ENCODE peak calls at places on chromosomes 13 and 19, in five cellular contexts. A is transverse colon; U is AG08395; H is stimulated activated naive CD4-positive, alpha-beta T cell; S is GDM1. Z is an unnamed sample.

GRCh38 chr13:97429681-97430081 is 4.3 kb upstream of the RAP2A start:
- DNase-seq in H (no peak), S (no peak), U (peak), A (no peak), Z (no peak)

GRCh38 chr13:49561064-49561410 is 24.3 kb downstream of the RCBTB1 start:
- DNase-seq in S (no peak), U (no peak), H (no peak), A (no peak), Z (no peak)

GRCh38 chr19:45278087-45278486 is 27.0 kb downstream of the MARK4 start:
- DNase-seq in S (no peak), A (no peak), H (no peak), U (no peak), Z (no peak)

GRCh38 chr13:111916201-111916600 is 150.7 kb upstream of the SOX1 start:
- DNase-seq in S (no peak), H (no peak), U (no peak), A (no peak), Z (no peak)

GRCh38 chr19:12783849-12784393 is 7.4 kb upstream of the JUNB start:
- DNase-seq in A (peak), H (peak), S (no peak), U (no peak), Z (no peak)

GRCh38 chr19:35673121-35673804 is 6.9 kb downstream of the UPK1A start:
- DNase-seq in A (peak), U (peak), S (no peak), H (no peak), Z (no peak)

GRCh38 chr19:48635966-48636858 is 967 bp downstream of the DBP start:
- DNase-seq in U (no peak), S (no peak), A (peak), H (peak), Z (peak)

GRCh38 chr19:20558011-20558410 is 7.6 kb downstream of the ZNF737 start:
- DNase-seq in A (no peak), H (no peak), S (no peak), U (no peak), Z (peak)

GRCh38 chr13:30787747-30788535 is 52.6 kb downstream of the ALOX5AP start:
- DNase-seq in H (no peak), U (no peak), A (no peak), S (no peak), Z (no peak)

GRCh38 chr19:50649433-50650391 is at the start of gene C19orf81:
- DNase-seq in U (no peak), S (no peak), A (no peak), H (no peak), Z (no peak)

GRCh38 chr13:47111499-47111898 is 214.6 kb upstream of the HTR2A start:
- DNase-seq in H (no peak), S (no peak), A (no peak), U (no peak), Z (no peak)

GRCh38 chr13:71873418-71874276 is 6.6 kb upstream of the DACH1 start:
- DNase-seq in H (no peak), A (no peak), S (no peak), U (no peak), Z (no peak)

GRCh38 chr13:113366031-113366588 is 2.2 kb upstream of the GRTP1 start:
- DNase-seq in S (no peak), H (no peak), A (no peak), U (no peak), Z (no peak)

GRCh38 chr19:29507081-29507860 is 18.5 kb upstream of the VSTM2B start:
- DNase-seq in S (no peak), H (no peak), A (no peak), U (no peak), Z (no peak)

GRCh38 chr19:15123900-15124299 is 16.7 kb downstream of the SYDE1 start:
- DNase-seq in S (no peak), H (no peak), U (no peak), A (peak), Z (no peak)

GRCh38 chr19:43575955-43576451 is 402 bp downstream of the PINLYP start:
- DNase-seq in U (no peak), A (no peak), S (no peak), H (no peak), Z (no peak)

GRCh38 chr13:97499181-97499580 is 65.2 kb downstream of the RAP2A start:
- DNase-seq in A (no peak), H (no peak), S (no peak), U (no peak), Z (no peak)

GRCh38 chr13:98462946-98463345 is 114.0 kb downstream of the STK24 start:
- DNase-seq in U (no peak), H (no peak), A (no peak), S (no peak), Z (no peak)

GRCh38 chr19:41263850-41264580 is at the start of gene HNRNPUL1:
- DNase-seq in A (peak), H (peak), S (peak), U (peak), Z (peak)

GRCh38 chr13:47334173-47334572 is 437.3 kb upstream of the HTR2A start:
- DNase-seq in H (no peak), A (no peak), U (peak), S (no peak), Z (no peak)

GRCh38 chr13:71874490-71874889 is 7.5 kb upstream of the DACH1 start:
- DNase-seq in H (no peak), S (no peak), U (no peak), A (peak), Z (no peak)

GRCh38 chr13:67299072-67299635 is 69.0 kb upstream of the PCDH9 start:
- DNase-seq in U (peak), A (no peak), H (no peak), S (no peak), Z (no peak)

GRCh38 chr13:44218501-44219240 is 155.0 kb upstream of the SERP2 start:
- DNase-seq in U (no peak), H (no peak), S (no peak), A (peak), Z (no peak)

GRCh38 chr13:49754146-49754545 is 38.3 kb downstream of the KPNA3 start:
- DNase-seq in S (no peak), A (no peak), H (no peak), U (no peak), Z (no peak)

GRCh38 chr13:65677906-65678305 is 1552.2 kb downstream of the PCDH9 start:
- DNase-seq in S (no peak), H (no peak), A (no peak), U (no peak), Z (no peak)

GRCh38 chr13:26999499-26999898 is 172.1 kb downstream of the USP12 start:
- DNase-seq in U (no peak), S (no peak), A (peak), H (no peak), Z (no peak)

GRCh38 chr13:99857738-99858137 is 113.8 kb downstream of the ZIC5 start:
- DNase-seq in U (no peak), H (no peak), S (no peak), A (no peak), Z (no peak)

GRCh38 chr13:27631665-27632064 is 10.0 kb downstream of the POLR1D start:
- DNase-seq in S (no peak), H (no peak), U (no peak), A (no peak), Z (no peak)

GRCh38 chr19:40534148-40534547 is 42.5 kb upstream of the SHKBP1 start:
- DNase-seq in H (no peak), A (no peak), S (no peak), U (no peak), Z (no peak)

GRCh38 chr19:50832666-50833065 is 708 bp downstream of the KLK15 start:
- DNase-seq in H (no peak), S (no peak), U (no peak), A (no peak), Z (no peak)

GRCh38 chr13:44867825-44868224 is 121.4 kb downstream of the NUFIP1 start:
- DNase-seq in H (no peak), S (no peak), A (no peak), U (no peak), Z (no peak)

GRCh38 chr19:33111587-33111986 is 20.3 kb upstream of the WDR88 start:
- DNase-seq in A (no peak), S (no peak), U (no peak), H (no peak), Z (no peak)

GRCh38 chr19:10915511-10916091 is 12.8 kb downstream of the YIPF2 start:
- DNase-seq in H (no peak), A (no peak), S (no peak), U (peak), Z (no peak)

GRCh38 chr13:109205315-109205714 is 575.9 kb downstream of the MYO16 start:
- DNase-seq in U (peak), A (no peak), H (no peak), S (no peak), Z (no peak)

GRCh38 chr13:58598241-58598640 is 966.7 kb downstream of the PCDH17 start:
- DNase-seq in U (no peak), H (no peak), S (no peak), A (no peak), Z (no peak)

GRCh38 chr13:100063333-100063732 is 25.6 kb upstream of the PCCA start:
- DNase-seq in A (no peak), H (no peak), U (no peak), S (no peak), Z (no peak)

Z was measured in KBM-7.